ENCODE peak calls at places on chromosome 21, in eight cellular contexts. J is stimulated activated CD4-positive, alpha-beta T cell treated with anti-CD3 and anti-CD28 coated beads, Interleukin-15, amount 100 ng/mL, for 24 hours; U is GM23338; B is posterior cingulate gyrus; C is NCI-H1417; Q is NCI-H460; G is activated CD4-positive, alpha-beta T cell treated with anti-CD3 and anti-CD28 coated beads for 36 hours; X is NCI-H226. R is an unnamed sample.

GRCh38 chr21:16419188-16419874 is 689.5 kb downstream of the USP25 start:
- DNase-seq in J (no peak), U (peak), B (peak), C (peak), Q (peak), G (no peak), X (no peak), R (no peak)

GRCh38 chr21:35002879-35003722 is 46.0 kb downstream of the RUNX1 start:
- DNase-seq in J (no peak), U (no peak), B (no peak), C (no peak), Q (no peak), G (no peak), X (peak), R (no peak)

GRCh38 chr21:28485301-28486022 is 507.2 kb downstream of the LTN1 start:
- DNase-seq in J (no peak), U (no peak), B (no peak), C (no peak), Q (no peak), G (no peak), X (peak), R (no peak)

GRCh38 chr21:14306143-14306907 is 76.6 kb downstream of the HSPA13 start:
- DNase-seq in J (no peak), U (no peak), B (no peak), C (no peak), Q (peak), G (no peak), X (no peak), R (peak)

GRCh38 chr21:14484188-14485009 is 61.7 kb downstream of the SAMSN1 start:
- DNase-seq in J (no peak), U (no peak), B (no peak), C (no peak), Q (no peak), G (no peak), X (no peak), R (no peak)

GRCh38 chr21:43025636-43026180 is 49.9 kb downstream of the CBS start:
- DNase-seq in J (no peak), U (no peak), B (no peak), C (no peak), Q (no peak), G (no peak), X (peak), R (peak)

GRCh38 chr21:43345746-43346409 is 81.1 kb downstream of the SIK1 start:
- DNase-seq in J (peak), U (no peak), B (no peak), C (no peak), Q (no peak), G (peak), X (peak), R (peak)

GRCh38 chr21:30216041-30216723 is at the start of gene CLDN8:
- DNase-seq in J (no peak), U (no peak), B (no peak), C (no peak), Q (no peak), G (no peak), X (no peak), R (peak)

GRCh38 chr21:38875694-38876492 is 70.2 kb downstream of the ETS2 start:
- DNase-seq in J (no peak), U (no peak), B (no peak), C (peak), Q (no peak), G (no peak), X (no peak), R (no peak)

GRCh38 chr21:17793675-17794123 is 25.5 kb downstream of the C21orf91 start:
- DNase-seq in J (no peak), U (no peak), B (no peak), C (no peak), Q (no peak), G (no peak), X (peak), R (no peak)

GRCh38 chr21:36567216-36567917 is 87.4 kb upstream of the CLDN14 start:
- DNase-seq in J (no peak), U (no peak), B (no peak), C (peak), Q (no peak), G (no peak), X (peak), R (no peak)

GRCh38 chr21:32055305-32055704 is 182.5 kb downstream of the HUNK start:
- DNase-seq in J (no peak), U (no peak), B (peak), C (no peak), Q (no peak), G (no peak), X (no peak), R (no peak)

GRCh38 chr21:31630062-31630711 is 29.3 kb upstream of the SOD1 start:
- DNase-seq in J (no peak), U (no peak), B (no peak), C (no peak), Q (no peak), G (no peak), X (peak), R (peak)

R was measured in trophoblast cell.